ENCODE peak calls at places on chromosomes 3 and 15, in nine cellular contexts. One of them, this sample, is unnamed.

GRCh38 chr3:189132125-189132744 is 39.5 kb upstream of the TPRG1 start:
- DNase-seq in GM23248: peak
- DNase-seq in heart right ventricle: peak
- DNase-seq in stimulated activated CD8-positive, alpha-beta memory T cell treated with anti-CD3 and anti-CD28 coated beads, Interleukin-15, amount 100 ng/mL, for 24 hours: peak
- DNase-seq in PC-9: peak
- DNase-seq in putamen: no peak
- DNase-seq in Right ventricle myocardium superior: peak
- DNase-seq in osteoblast: peak
- DNase-seq in GM12865: peak
- DNase-seq in this sample: no peak

GRCh38 chr3:17238029-17238428 is 353.3 kb downstream of the PLCL2 start:
- DNase-seq in GM23248: peak
- DNase-seq in heart right ventricle: no peak
- DNase-seq in stimulated activated CD8-positive, alpha-beta memory T cell treated with anti-CD3 and anti-CD28 coated beads, Interleukin-15, amount 100 ng/mL, for 24 hours: no peak
- DNase-seq in PC-9: no peak
- DNase-seq in putamen: no peak
- DNase-seq in Right ventricle myocardium superior: no peak
- DNase-seq in osteoblast: no peak
- DNase-seq in GM12865: no peak
- DNase-seq in this sample: no peak

GRCh38 chr3:186057594-186057993 is 51.3 kb downstream of the ETV5 start:
- DNase-seq in GM23248: peak
- DNase-seq in heart right ventricle: no peak
- DNase-seq in stimulated activated CD8-positive, alpha-beta memory T cell treated with anti-CD3 and anti-CD28 coated beads, Interleukin-15, amount 100 ng/mL, for 24 hours: no peak
- DNase-seq in PC-9: no peak
- DNase-seq in putamen: peak
- DNase-seq in Right ventricle myocardium superior: no peak
- DNase-seq in osteoblast: no peak
- DNase-seq in GM12865: no peak
- DNase-seq in this sample: no peak

GRCh38 chr3:116378077-116378476 is 67.2 kb downstream of the LSAMP start:
- DNase-seq in GM23248: no peak
- DNase-seq in heart right ventricle: no peak
- DNase-seq in stimulated activated CD8-positive, alpha-beta memory T cell treated with anti-CD3 and anti-CD28 coated beads, Interleukin-15, amount 100 ng/mL, for 24 hours: no peak
- DNase-seq in PC-9: no peak
- DNase-seq in putamen: no peak
- DNase-seq in Right ventricle myocardium superior: no peak
- DNase-seq in osteoblast: no peak
- DNase-seq in GM12865: no peak
- DNase-seq in this sample: no peak

GRCh38 chr3:126399348-126399730 is 4.6 kb downstream of the CFAP100 start:
- DNase-seq in GM23248: no peak
- DNase-seq in heart right ventricle: no peak
- DNase-seq in stimulated activated CD8-positive, alpha-beta memory T cell treated with anti-CD3 and anti-CD28 coated beads, Interleukin-15, amount 100 ng/mL, for 24 hours: no peak
- DNase-seq in PC-9: peak
- DNase-seq in putamen: no peak
- DNase-seq in Right ventricle myocardium superior: no peak
- DNase-seq in osteoblast: no peak
- DNase-seq in GM12865: peak
- DNase-seq in this sample: no peak

GRCh38 chr3:156366559-156366958 is 188.4 kb downstream of the SSR3 start:
- DNase-seq in GM23248: no peak
- DNase-seq in heart right ventricle: no peak
- DNase-seq in stimulated activated CD8-positive, alpha-beta memory T cell treated with anti-CD3 and anti-CD28 coated beads, Interleukin-15, amount 100 ng/mL, for 24 hours: no peak
- DNase-seq in PC-9: no peak
- DNase-seq in putamen: no peak
- DNase-seq in Right ventricle myocardium superior: no peak
- DNase-seq in osteoblast: no peak
- DNase-seq in GM12865: no peak
- DNase-seq in this sample: no peak

GRCh38 chr15:22811640-22812039 is 25.2 kb downstream of the NIPA1 start:
- DNase-seq in GM23248: peak
- DNase-seq in heart right ventricle: no peak
- DNase-seq in stimulated activated CD8-positive, alpha-beta memory T cell treated with anti-CD3 and anti-CD28 coated beads, Interleukin-15, amount 100 ng/mL, for 24 hours: no peak
- DNase-seq in PC-9: no peak
- DNase-seq in putamen: peak
- DNase-seq in Right ventricle myocardium superior: peak
- DNase-seq in osteoblast: no peak
- DNase-seq in GM12865: no peak
- DNase-seq in this sample: peak

GRCh38 chr3:79113821-79114220 is 654.0 kb downstream of the ROBO1 start:
- DNase-seq in GM23248: no peak
- DNase-seq in heart right ventricle: no peak
- DNase-seq in stimulated activated CD8-positive, alpha-beta memory T cell treated with anti-CD3 and anti-CD28 coated beads, Interleukin-15, amount 100 ng/mL, for 24 hours: no peak
- DNase-seq in PC-9: no peak
- DNase-seq in putamen: no peak
- DNase-seq in Right ventricle myocardium superior: no peak
- DNase-seq in osteoblast: no peak
- DNase-seq in GM12865: no peak
- DNase-seq in this sample: no peak

GRCh38 chr3:138941259-138941885 is 5.6 kb downstream of the FOXL2 start:
- DNase-seq in GM23248: peak
- DNase-seq in heart right ventricle: no peak
- DNase-seq in stimulated activated CD8-positive, alpha-beta memory T cell treated with anti-CD3 and anti-CD28 coated beads, Interleukin-15, amount 100 ng/mL, for 24 hours: no peak
- DNase-seq in PC-9: peak
- DNase-seq in putamen: no peak
- DNase-seq in Right ventricle myocardium superior: no peak
- DNase-seq in osteoblast: peak
- DNase-seq in GM12865: peak
- DNase-seq in this sample: no peak

GRCh38 chr3:73069187-73069586 is 7.7 kb downstream of the EBLN2 start:
- DNase-seq in GM23248: no peak
- DNase-seq in heart right ventricle: no peak
- DNase-seq in stimulated activated CD8-positive, alpha-beta memory T cell treated with anti-CD3 and anti-CD28 coated beads, Interleukin-15, amount 100 ng/mL, for 24 hours: no peak
- DNase-seq in PC-9: no peak
- DNase-seq in putamen: no peak
- DNase-seq in Right ventricle myocardium superior: no peak
- DNase-seq in osteoblast: no peak
- DNase-seq in GM12865: no peak
- DNase-seq in this sample: no peak

GRCh38 chr15:98896802-98897732 is 110.5 kb downstream of the PGPEP1L start:
- DNase-seq in GM23248: peak
- DNase-seq in heart right ventricle: no peak
- DNase-seq in stimulated activated CD8-positive, alpha-beta memory T cell treated with anti-CD3 and anti-CD28 coated beads, Interleukin-15, amount 100 ng/mL, for 24 hours: no peak
- DNase-seq in PC-9: peak
- DNase-seq in putamen: no peak
- DNase-seq in Right ventricle myocardium superior: no peak
- DNase-seq in osteoblast: peak
- DNase-seq in GM12865: no peak
- DNase-seq in this sample: no peak

GRCh38 chr3:142651711-142652110 is 55.5 kb downstream of the PLS1 start:
- DNase-seq in GM23248: no peak
- DNase-seq in heart right ventricle: no peak
- DNase-seq in stimulated activated CD8-positive, alpha-beta memory T cell treated with anti-CD3 and anti-CD28 coated beads, Interleukin-15, amount 100 ng/mL, for 24 hours: no peak
- DNase-seq in PC-9: no peak
- DNase-seq in putamen: no peak
- DNase-seq in Right ventricle myocardium superior: no peak
- DNase-seq in osteoblast: no peak
- DNase-seq in GM12865: no peak
- DNase-seq in this sample: no peak

GRCh38 chr15:25247418-25248030 is 191.3 kb downstream of the UBE3A start:
- DNase-seq in GM23248: no peak
- DNase-seq in heart right ventricle: no peak
- DNase-seq in stimulated activated CD8-positive, alpha-beta memory T cell treated with anti-CD3 and anti-CD28 coated beads, Interleukin-15, amount 100 ng/mL, for 24 hours: no peak
- DNase-seq in PC-9: no peak
- DNase-seq in putamen: no peak
- DNase-seq in Right ventricle myocardium superior: no peak
- DNase-seq in osteoblast: peak
- DNase-seq in GM12865: no peak
- DNase-seq in this sample: no peak

GRCh38 chr15:96285306-96285705 is 45.2 kb upstream of the NR2F2 start:
- DNase-seq in GM23248: peak
- DNase-seq in heart right ventricle: no peak
- DNase-seq in stimulated activated CD8-positive, alpha-beta memory T cell treated with anti-CD3 and anti-CD28 coated beads, Interleukin-15, amount 100 ng/mL, for 24 hours: no peak
- DNase-seq in PC-9: no peak
- DNase-seq in putamen: no peak
- DNase-seq in Right ventricle myocardium superior: no peak
- DNase-seq in osteoblast: peak
- DNase-seq in GM12865: no peak
- DNase-seq in this sample: no peak

GRCh38 chr15:40436116-40436891 is 4.4 kb upstream of the BAHD1 start:
- DNase-seq in GM23248: peak
- DNase-seq in heart right ventricle: peak
- DNase-seq in stimulated activated CD8-positive, alpha-beta memory T cell treated with anti-CD3 and anti-CD28 coated beads, Interleukin-15, amount 100 ng/mL, for 24 hours: no peak
- DNase-seq in PC-9: no peak
- DNase-seq in putamen: no peak
- DNase-seq in Right ventricle myocardium superior: no peak
- DNase-seq in osteoblast: peak
- DNase-seq in GM12865: no peak
- DNase-seq in this sample: no peak

GRCh38 chr3:188294823-188295487 is 141.0 kb downstream of the LPP start:
- DNase-seq in GM23248: peak
- DNase-seq in heart right ventricle: no peak
- DNase-seq in stimulated activated CD8-positive, alpha-beta memory T cell treated with anti-CD3 and anti-CD28 coated beads, Interleukin-15, amount 100 ng/mL, for 24 hours: no peak
- DNase-seq in PC-9: peak
- DNase-seq in putamen: no peak
- DNase-seq in Right ventricle myocardium superior: no peak
- DNase-seq in osteoblast: peak
- DNase-seq in GM12865: no peak
- DNase-seq in this sample: peak

GRCh38 chr15:49832421-49832980 is 211.7 kb downstream of the DTWD1 start:
- DNase-seq in GM23248: peak
- DNase-seq in heart right ventricle: no peak
- DNase-seq in stimulated activated CD8-positive, alpha-beta memory T cell treated with anti-CD3 and anti-CD28 coated beads, Interleukin-15, amount 100 ng/mL, for 24 hours: no peak
- DNase-seq in PC-9: peak
- DNase-seq in putamen: no peak
- DNase-seq in Right ventricle myocardium superior: no peak
- DNase-seq in osteoblast: no peak
- DNase-seq in GM12865: peak
- DNase-seq in this sample: no peak

This sample was measured in pons.